ENCODE peak calls at places on chromosomes 1 and 21, in four cellular contexts. V, B, C and I are unnamed samples.

GRCh38 chr1:32759997-32760623 is 57.0 kb downstream of the YARS1 start:
- DNase-seq in V (no peak), B (peak), C (no peak), I (no peak)

GRCh38 chr21:37932936-37933335 is 16.7 kb upstream of the KCNJ6 start:
- DNase-seq in V (no peak), B (no peak), C (no peak), I (no peak)

GRCh38 chr1:92822907-92823306 is 8.9 kb upstream of the RPL5 start:
- DNase-seq in V (no peak), B (no peak), C (no peak), I (no peak)

GRCh38 chr1:150976401-150976821 is 1.8 kb upstream of the CERS2 start:
- DNase-seq in V (no peak), B (no peak), C (no peak), I (no peak)

GRCh38 chr1:17958704-17959103 is 148.9 kb upstream of the IGSF21 start:
- DNase-seq in V (no peak), B (no peak), C (no peak), I (no peak)

GRCh38 chr1:25818569-25818968 is 1.2 kb upstream of the MTFR1L start:
- DNase-seq in V (no peak), B (no peak), C (no peak), I (no peak)

GRCh38 chr1:37808369-37809319 is 636 bp upstream of the YRDC start:
- DNase-seq in V (peak), B (peak), C (peak), I (no peak)

GRCh38 chr1:211135342-211135950 is 1.5 kb upstream of the KCNH1 start:
- DNase-seq in V (no peak), B (no peak), C (no peak), I (no peak)

GRCh38 chr1:9435854-9436253 is 103.4 kb upstream of the SLC25A33 start:
- DNase-seq in V (no peak), B (no peak), C (no peak), I (no peak)

GRCh38 chr1:170495006-170495405 is 37.0 kb upstream of the GORAB start:
- DNase-seq in V (no peak), B (no peak), C (no peak), I (no peak)

GRCh38 chr1:64882574-64883255 is 83.6 kb downstream of the JAK1 start:
- DNase-seq in V (no peak), B (no peak), C (no peak), I (no peak)

GRCh38 chr1:93483606-93484005 is 35.7 kb downstream of the FNBP1L start:
- DNase-seq in V (no peak), B (no peak), C (no peak), I (no peak)

GRCh38 chr1:91732291-91732953 is 153.5 kb downstream of the TGFBR3 start:
- DNase-seq in V (no peak), B (no peak), C (no peak), I (peak)

GRCh38 chr1:8987881-8988617 is 38.2 kb downstream of the SLC2A7 start:
- DNase-seq in V (peak), B (peak), C (peak), I (peak)

GRCh38 chr1:1143636-1144035 is 27.7 kb upstream of the C1orf159 start:
- DNase-seq in V (no peak), B (peak), C (no peak), I (no peak)

GRCh38 chr1:14849038-14849437 is 250.6 kb downstream of the KAZN start:
- DNase-seq in V (no peak), B (no peak), C (no peak), I (no peak)

GRCh38 chr1:185045793-185046441 is 559 bp downstream of the RNF2 start:
- DNase-seq in V (peak), B (peak), C (no peak), I (peak)

GRCh38 chr1:58769809-58770345 is 14.0 kb downstream of the JUN start:
- DNase-seq in V (no peak), B (no peak), C (no peak), I (no peak)

GRCh38 chr1:107992341-107992740 is 27.4 kb upstream of the VAV3 start:
- DNase-seq in V (no peak), B (no peak), C (no peak), I (no peak)

GRCh38 chr21:44943686-44944550 is 4.1 kb downstream of the SLX9 start:
- DNase-seq in V (no peak), B (no peak), C (no peak), I (no peak)

GRCh38 chr1:99754697-99755096 is 11.7 kb downstream of the FRRS1 start:
- DNase-seq in V (no peak), B (no peak), C (no peak), I (no peak)

GRCh38 chr1:78274814-78275213 is 216.0 kb upstream of the PTGFR start:
- DNase-seq in V (no peak), B (no peak), C (no peak), I (no peak)

GRCh38 chr1:15515026-15515663 is 8.9 kb downstream of the CASP9 start:
- DNase-seq in V (no peak), B (no peak), C (no peak), I (peak)

GRCh38 chr1:201463071-201463552 is 5.9 kb downstream of the PHLDA3 start:
- DNase-seq in V (no peak), B (no peak), C (peak), I (no peak)

GRCh38 chr1:53572061-53572801 is 113.0 kb downstream of the DMRTB1 start:
- DNase-seq in V (no peak), B (peak), C (no peak), I (no peak)

GRCh38 chr1:155529929-155530328 is 32.7 kb downstream of the ASH1L start:
- DNase-seq in V (no peak), B (no peak), C (no peak), I (no peak)